ENCODE peak calls at places on chromosomes 13 and 19, in nine cellular contexts. O is H1; N is breast epithelium; U is mesendoderm; Y is HepG2; D is HCT116; S is left ventricle myocardium inferior; W is CD8-positive, alpha-beta T cell; F is PC-9. G is an unnamed sample.

GRCh38 chr13:46751811-46752635 is 44.9 kb downstream of the ESD start:
- DNase-seq in O (no peak), W (peak), Y (no peak), S (no peak), N (no peak), F (no peak), U (no peak), D (no peak), G (no peak)

GRCh38 chr19:10421981-10422461 is 1.7 kb downstream of the PDE4A start:
- DNase-seq in S (no peak), O (no peak), F (no peak), Y (no peak), U (no peak), D (no peak), N (no peak), W (no peak), G (no peak)

GRCh38 chr13:71240906-71241305 is 626.1 kb downstream of the DACH1 start:
- DNase-seq in S (no peak), D (no peak), F (no peak), W (no peak), U (peak), N (no peak), O (no peak), Y (no peak), G (no peak)

GRCh38 chr19:31596751-31597150 is 247.5 kb upstream of the TSHZ3 start:
- DNase-seq in N (no peak), Y (no peak), U (no peak), S (no peak), D (no peak), W (no peak), F (no peak), O (no peak), G (no peak)

GRCh38 chr13:105616313-105617075 is 919.0 kb downstream of the EFNB2 start:
- DNase-seq in N (no peak), F (no peak), O (no peak), S (no peak), D (no peak), U (no peak), Y (no peak), W (no peak), G (no peak)

GRCh38 chr13:34523401-34523800 is 418.7 kb upstream of the NBEA start:
- DNase-seq in D (no peak), N (no peak), W (no peak), O (no peak), S (no peak), U (no peak), Y (no peak), F (peak), G (peak)

GRCh38 chr13:46359731-46360130 is 27.3 kb downstream of the RUBCNL start:
- DNase-seq in F (no peak), O (no peak), D (no peak), W (no peak), N (no peak), S (no peak), Y (no peak), U (no peak), G (peak)

GRCh38 chr19:4288091-4288777 is 9.2 kb downstream of the SHD start:
- DNase-seq in W (no peak), S (no peak), Y (no peak), O (no peak), N (no peak), U (peak), F (no peak), D (peak), G (peak)

GRCh38 chr13:36848228-36848982 is 29.4 kb downstream of the RFXAP start:
- DNase-seq in O (no peak), F (no peak), U (peak), S (no peak), D (no peak), W (no peak), N (no peak), Y (no peak), G (no peak)

GRCh38 chr13:79434578-79434977 is 28.5 kb upstream of the RBM26 start:
- DNase-seq in O (no peak), W (no peak), U (no peak), S (no peak), D (no peak), Y (no peak), N (no peak), F (no peak), G (no peak)

GRCh38 chr19:41510484-41510883 is 65.5 kb upstream of the CEACAM21 start:
- DNase-seq in W (no peak), U (no peak), Y (no peak), N (no peak), D (no peak), F (no peak), O (no peak), S (no peak), G (no peak)

GRCh38 chr13:27562457-27562856 is 57.9 kb downstream of the LNX2 start:
- DNase-seq in U (no peak), F (no peak), S (peak), W (no peak), N (no peak), O (no peak), Y (no peak), D (no peak), G (no peak)

GRCh38 chr13:102580552-102581169 is 16.1 kb upstream of the TPP2 start:
- DNase-seq in Y (peak), W (no peak), U (peak), N (no peak), S (no peak), D (peak), F (peak), O (no peak), G (peak)

GRCh38 chr19:17606786-17607185 is 51.3 kb downstream of the COLGALT1 start:
- DNase-seq in S (no peak), U (peak), D (no peak), W (no peak), F (no peak), N (no peak), O (no peak), Y (no peak), G (no peak)

GRCh38 chr13:102948006-102948405 is 102.2 kb downstream of the ERCC5 start:
- DNase-seq in U (no peak), S (no peak), N (no peak), D (no peak), O (no peak), F (no peak), Y (no peak), W (no peak), G (no peak)

GRCh38 chr13:46097015-46097414 is 7.8 kb downstream of the CPB2 start:
- DNase-seq in U (no peak), D (no peak), F (no peak), S (no peak), N (no peak), W (no peak), Y (no peak), O (no peak), G (no peak)

GRCh38 chr19:17348700-17349099 is 11.3 kb downstream of the GTPBP3 start:
- DNase-seq in D (no peak), F (peak), U (peak), Y (peak), N (peak), W (no peak), S (peak), O (peak), G (no peak)

GRCh38 chr13:114044486-114044885 is 70.6 kb upstream of the C13orf46 start:
- DNase-seq in U (no peak), Y (no peak), W (no peak), O (no peak), F (no peak), N (peak), S (no peak), D (no peak), G (no peak)

GRCh38 chr19:35433448-35433847 is 14.6 kb upstream of the FFAR2 start:
- DNase-seq in O (no peak), Y (no peak), D (no peak), S (no peak), F (no peak), U (no peak), N (no peak), W (no peak), G (no peak)

GRCh38 chr19:35439921-35440320 is 8.1 kb upstream of the FFAR2 start:
- DNase-seq in F (no peak), W (no peak), N (no peak), Y (no peak), O (no peak), S (no peak), D (no peak), U (no peak), G (no peak)

GRCh38 chr19:35436477-35437141 is 11.4 kb upstream of the FFAR2 start:
- DNase-seq in O (no peak), U (no peak), N (no peak), W (no peak), D (no peak), Y (no peak), F (peak), S (no peak), G (peak)

GRCh38 chr19:35438527-35438926 is 9.5 kb upstream of the FFAR2 start:
- DNase-seq in F (no peak), D (no peak), W (no peak), N (no peak), Y (no peak), U (peak), O (no peak), S (no peak), G (no peak)

DNA sequence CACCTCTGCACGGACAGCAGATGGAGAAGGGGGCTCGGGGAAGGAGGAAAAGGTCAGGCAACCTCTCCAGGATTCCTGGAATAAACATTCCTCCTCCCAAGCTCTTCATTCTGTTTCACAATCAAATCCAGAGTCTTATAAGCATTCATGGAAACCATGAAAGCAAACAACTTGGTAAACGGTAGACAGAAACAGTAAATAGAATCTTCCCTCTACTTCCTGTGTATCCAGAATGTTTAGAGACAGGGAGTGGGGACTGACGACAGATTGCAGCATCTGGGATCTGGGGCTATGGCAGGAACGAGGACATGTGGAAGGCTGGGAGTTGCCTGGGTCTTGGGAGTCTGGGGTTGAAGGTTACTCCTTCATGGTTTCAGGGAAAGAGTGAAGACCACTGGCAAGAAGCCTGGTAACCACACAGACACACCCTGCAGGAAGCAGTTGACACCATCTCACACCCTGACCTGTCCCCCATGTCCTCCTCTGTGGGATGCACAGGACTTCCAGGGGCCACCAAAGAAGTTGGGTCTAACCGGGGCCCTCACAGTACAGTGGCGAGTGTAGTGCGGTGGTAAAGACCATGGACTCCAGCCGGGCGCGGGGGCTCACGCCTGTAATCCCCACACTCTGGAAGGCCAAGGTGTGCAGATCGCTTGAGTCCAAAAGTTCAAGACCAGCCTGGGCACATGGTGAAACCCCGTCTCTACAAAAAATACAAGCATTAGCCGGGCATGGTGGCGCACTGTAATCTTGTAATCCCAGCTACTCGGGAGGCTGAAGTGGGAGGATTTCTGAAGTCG is 10.7 kb upstream of the FFAR2 start:
- DNase-seq in W (no peak), U (no peak), Y (no peak), D (no peak), N (no peak), O (no peak), F (no peak), S (no peak), G (no peak)
- H3K27ac ChIP-seq in W (no peak), U (no peak), Y (no peak), D (no peak), N (peak), O (no peak), F (peak), S (peak), G (peak)

GRCh38 chr19:1126984-1127760 is 23.4 kb downstream of the GPX4 start:
- DNase-seq in S (no peak), D (no peak), U (no peak), W (no peak), Y (no peak), N (no peak), O (no peak), F (no peak), G (no peak)
- H3K27ac ChIP-seq in S (no peak), D (no peak), U (no peak), W (no peak), Y (no peak), N (peak), O (no peak), F (no peak), G (peak)

DNA sequence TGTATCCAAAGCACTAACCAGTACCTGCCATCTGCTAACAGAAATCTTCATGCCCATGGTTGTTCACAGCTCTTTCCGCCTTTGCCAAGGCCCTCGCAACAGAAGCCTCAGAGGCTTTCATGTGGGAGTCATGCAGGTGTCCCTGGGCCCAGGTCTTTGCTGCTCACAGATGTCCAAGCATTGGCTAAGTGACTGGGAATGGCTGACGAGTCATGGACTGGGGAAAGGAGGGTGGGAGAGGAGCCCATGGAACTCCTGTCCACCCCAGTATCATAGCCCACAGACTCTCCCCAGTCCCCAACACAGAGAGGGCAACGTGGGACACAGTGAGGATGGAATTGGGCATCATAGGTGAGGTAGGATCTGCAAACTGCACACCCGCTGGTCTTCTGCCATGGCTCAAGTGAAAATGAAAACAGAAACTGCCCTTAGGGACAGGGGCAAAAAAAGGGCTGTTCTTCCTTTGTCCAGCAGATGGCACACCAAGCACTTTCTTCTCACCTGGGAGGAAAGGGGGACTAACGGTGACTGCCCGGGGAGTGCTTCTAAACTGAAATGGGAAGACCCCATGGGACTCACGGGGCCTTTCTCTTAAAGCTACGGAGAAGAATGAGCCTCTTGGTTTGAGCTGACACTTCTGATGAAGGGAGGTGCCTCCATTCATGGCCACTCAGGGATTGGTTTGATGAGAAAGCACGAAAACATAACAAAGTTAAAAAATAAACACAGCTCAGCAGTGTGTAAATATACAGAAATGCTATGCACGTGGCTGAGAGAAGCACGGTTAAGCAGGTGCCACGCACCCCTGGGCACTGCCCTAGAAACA is 11.1 kb upstream of the DHRS12 start:
- DNase-seq in D (peak), Y (peak), S (peak), U (peak), F (peak), N (peak), W (peak), O (no peak), G (peak)
- H3K27ac ChIP-seq in D (no peak), Y (no peak), S (peak), U (no peak), F (no peak), N (peak), W (no peak), O (no peak), G (no peak)

GRCh38 chr19:57389194-57389729 is 392 bp upstream of the ZNF548 start:
- DNase-seq in F (no peak), Y (no peak), D (no peak), S (no peak), U (no peak), N (no peak), W (no peak), O (no peak), G (no peak)
- H3K27ac ChIP-seq in F (peak), Y (peak), D (peak), S (peak), U (no peak), N (peak), W (peak), O (no peak), G (peak)